ENCODE peak calls at places on chromosomes 6 and 20, in eight cellular contexts. S, I, H, U, G, N, X and K are unnamed samples.

GRCh38 chr20:14617123-14617522 is 279.7 kb upstream of the FLRT3 start:
- DNase-seq in S (no peak), N (no peak), U (no peak), I (no peak), X (no peak), H (peak; percentile 21), G (no peak), K (no peak)

GRCh38 chr6:14001329-14002012 is 76.7 kb downstream of the RNF182 start:
- DNase-seq in X (no peak), U (no peak), N (no peak), I (no peak), G (no peak), S (no peak), H (peak; percentile 96), K (no peak)

GRCh38 chr6:28944412-28945006 is 20.7 kb upstream of the TRIM27 start:
- DNase-seq in H (peak; percentile 89), X (peak; percentile 74), N (peak; percentile 57), S (peak; percentile 41), U (peak; percentile 63), I (no peak), G (peak; percentile 28), K (no peak)

GRCh38 chr20:62350098-62350628 is 16.9 kb downstream of the LAMA5 start:
- DNase-seq in S (no peak), X (peak; percentile 91), G (peak; percentile 37), H (no peak), I (peak; percentile 39), U (no peak), N (no peak), K (no peak)

GRCh38 chr20:13279171-13279570 is 58.1 kb downstream of the ISM1 start:
- DNase-seq in S (no peak), I (no peak), N (no peak), G (no peak), X (no peak), U (no peak), H (no peak), K (no peak)

GRCh38 chr6:169976301-169977081 is 225.1 kb downstream of the ERMARD start:
- DNase-seq in X (no peak), U (no peak), G (no peak), H (no peak), I (peak; percentile 24), N (no peak), S (no peak), K (no peak)

GRCh38 chr6:49576618-49577017 is 26.1 kb downstream of the C6orf141 start:
- DNase-seq in S (no peak), H (no peak), X (no peak), N (no peak), U (no peak), I (no peak), G (no peak), K (no peak)

GRCh38 chr20:34211591-34211990 is 29.6 kb upstream of the ASIP start:
- DNase-seq in I (no peak), S (no peak), H (no peak), U (no peak), X (no peak), N (no peak), G (no peak), K (no peak)

GRCh38 chr20:32538526-32538918 is 46.6 kb downstream of the NOL4L start:
- DNase-seq in H (no peak), N (no peak), S (peak; percentile 61), I (no peak), U (peak; percentile 26), X (peak; percentile 54), G (peak; percentile 39), K (no peak)

GRCh38 chr6:149043476-149044130 is 273.9 kb upstream of the TAB2 start:
- DNase-seq in G (peak; percentile 60), X (peak; percentile 7), H (no peak), U (peak; percentile 73), I (no peak), N (no peak), S (no peak), K (peak; percentile 77)

GRCh38 chr6:117477988-117478852 is 4.3 kb upstream of the DCBLD1 start:
- DNase-seq in N (no peak), I (no peak), G (peak; percentile 26), X (peak; percentile 32), S (no peak), H (no peak), U (peak; percentile 11), K (peak; percentile 33)

GRCh38 chr6:159806021-159806458 is 6.0 kb downstream of the PNLDC1 start:
- DNase-seq in X (no peak), S (no peak), G (no peak), H (peak; percentile 17), U (no peak), I (no peak), N (no peak), K (no peak)

GRCh38 chr20:1225263-1225728 is 548 bp upstream of the RAD21L1 start:
- DNase-seq in S (no peak), H (no peak), U (no peak), X (peak; percentile 53), G (no peak), I (no peak), N (no peak), K (no peak)